ENCODE peak calls at places on chromosomes 2 and 18, in five cellular contexts. H, Z, A, F and G are unnamed samples. For H3K36me3, the result is how much of the 10 kb centered on the place peaks cover.

GRCh38 chr18:3889803-3890202 is 439.8 kb downstream of the TGIF1 start:
- DNase-seq in H (no peak), Z (peak), A (no peak), F (no peak), G (no peak)

GRCh38 chr2:218427741-218428140 is 8.8 kb downstream of the VIL1 start:
- DNase-seq in H (no peak), Z (no peak), A (no peak), F (peak), G (no peak)

GRCh38 chr18:75923169-75923568 is 495.7 kb upstream of the SMIM21 start:
- DNase-seq in H (no peak), Z (no peak), A (no peak), F (no peak), G (no peak)

GRCh38 chr2:38274286-38275276 is 102.5 kb downstream of the ATL2 start:
- DNase-seq in H (peak), Z (peak), A (no peak), F (peak), G (peak)

GRCh38 chr2:157809212-157809611 is 66.9 kb downstream of the ACVR1 start:
- DNase-seq in H (no peak), Z (no peak), A (no peak), F (no peak), G (no peak)

GRCh38 chr2:23449831-23450331 is 64.9 kb downstream of the KLHL29 start:
- DNase-seq in H (no peak), Z (no peak), A (no peak), F (no peak), G (no peak)

GRCh38 chr2:207744451-207744850 is 25.3 kb downstream of the FZD5 start:
- DNase-seq in H (no peak), Z (no peak), A (no peak), F (no peak), G (no peak)

GRCh38 chr2:239807568-239807967 is 217.6 kb downstream of the NDUFA10 start:
- DNase-seq in H (no peak), Z (no peak), A (no peak), F (no peak), G (no peak)

GRCh38 chr18:73947180-73947989 is 200.2 kb downstream of the FBXO15 start:
- DNase-seq in H (no peak), Z (no peak), A (no peak), F (no peak), G (no peak)

GRCh38 chr2:239535413-239535790 is 134.6 kb upstream of the HDAC4 start:
- DNase-seq in H (no peak), Z (no peak), A (no peak), F (no peak), G (no peak)

GRCh38 chr2:81235601-81236000 is 931.0 kb upstream of the LRRTM1 start:
- DNase-seq in H (no peak), Z (no peak), A (no peak), F (no peak), G (no peak)
- TF ChIP-seq CTCF in H (no peak), Z (no peak), A (no peak), F (no peak), G (no peak)

GRCh38 chr2:10423400-10423774 is 24.7 kb downstream of the ODC1 start:
- DNase-seq in H (no peak), Z (no peak), A (no peak), F (no peak), G (no peak)
- H3K36me3 ChIP-seq in H (under half), Z (under half), A (under half), F (under half), G (under half)

GRCh38 chr2:224281374-224281773 is 120.5 kb downstream of the FAM124B start:
- DNase-seq in H (no peak), Z (no peak), A (no peak), F (no peak), G (no peak)

GRCh38 chr2:224287533-224287932 is 114.4 kb downstream of the FAM124B start:
- DNase-seq in H (no peak), Z (no peak), A (no peak), F (no peak), G (no peak)

GRCh38 chr2:224284134-224284946 is 117.6 kb downstream of the FAM124B start:
- DNase-seq in H (peak), Z (peak), A (no peak), F (peak), G (peak)

DNA sequence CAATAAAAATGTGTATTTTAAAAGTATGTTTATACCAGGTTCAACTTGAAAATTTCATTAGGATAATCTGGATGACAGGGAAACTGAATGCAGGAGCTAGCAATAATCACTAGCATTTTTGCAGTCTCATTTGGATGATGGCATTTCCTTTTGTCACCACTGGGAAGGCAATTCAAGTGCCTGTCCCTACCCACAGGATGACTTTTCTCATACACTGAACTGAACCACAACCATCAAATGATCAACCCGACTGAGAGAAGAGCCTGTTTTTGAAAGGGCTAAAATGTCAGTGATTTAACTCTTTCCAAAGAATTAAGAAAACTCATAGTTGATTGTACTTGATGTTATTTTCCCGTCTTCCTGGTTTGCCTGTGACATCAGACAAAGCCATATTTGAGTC is 115.0 kb downstream of the FAM124B start:
- DNase-seq in H (no peak), Z (no peak), A (no peak), F (no peak), G (no peak)
- TF ChIP-seq SIN3A in H (no peak), Z (no peak), A (no peak), F (no peak), G (no peak)

GRCh38 chr18:22813648-22814328 is 119.3 kb upstream of the RBBP8 start:
- DNase-seq in H (peak), Z (peak), A (no peak), F (peak), G (no peak)
- TF ChIP-seq CTCF in H (peak), Z (peak), A (no peak), F (peak), G (peak)

GRCh38 chr2:230767862-230768388 is 55.3 kb downstream of the CAB39 start:
- DNase-seq in H (no peak), Z (no peak), A (no peak), F (no peak), G (no peak)
- H3K36me3 ChIP-seq in H (under half), Z (under half), A (under half), F (half or more), G (under half)

GRCh38 chr18:27713727-27714080 is 463.2 kb downstream of the CDH2 start:
- DNase-seq in H (no peak), Z (no peak), A (no peak), F (no peak), G (no peak)
- TF ChIP-seq SIN3A in H (no peak), Z (no peak), A (no peak), F (no peak), G (no peak)

GRCh38 chr2:232870766-232871371 is 805 bp downstream of the SNORC start:
- DNase-seq in H (no peak), Z (no peak), A (no peak), F (no peak), G (no peak)

GRCh38 chr2:232871418-232871834 is 1.4 kb downstream of the SNORC start:
- DNase-seq in H (peak), Z (no peak), A (no peak), F (no peak), G (no peak)

GRCh38 chr2:232873292-232873908 is 3.3 kb downstream of the SNORC start:
- DNase-seq in H (peak), Z (no peak), A (no peak), F (no peak), G (no peak)

GRCh38 chr2:232872826-232873225 is 2.8 kb downstream of the SNORC start:
- DNase-seq in H (peak), Z (no peak), A (no peak), F (no peak), G (no peak)

GRCh38 chr2:232871835-232872736 is 2.0 kb downstream of the SNORC start:
- DNase-seq in H (peak), Z (peak), A (no peak), F (no peak), G (no peak)
- TF ChIP-seq CTCF in H (no peak), Z (no peak), A (no peak), F (no peak), G (no peak)

DNA sequence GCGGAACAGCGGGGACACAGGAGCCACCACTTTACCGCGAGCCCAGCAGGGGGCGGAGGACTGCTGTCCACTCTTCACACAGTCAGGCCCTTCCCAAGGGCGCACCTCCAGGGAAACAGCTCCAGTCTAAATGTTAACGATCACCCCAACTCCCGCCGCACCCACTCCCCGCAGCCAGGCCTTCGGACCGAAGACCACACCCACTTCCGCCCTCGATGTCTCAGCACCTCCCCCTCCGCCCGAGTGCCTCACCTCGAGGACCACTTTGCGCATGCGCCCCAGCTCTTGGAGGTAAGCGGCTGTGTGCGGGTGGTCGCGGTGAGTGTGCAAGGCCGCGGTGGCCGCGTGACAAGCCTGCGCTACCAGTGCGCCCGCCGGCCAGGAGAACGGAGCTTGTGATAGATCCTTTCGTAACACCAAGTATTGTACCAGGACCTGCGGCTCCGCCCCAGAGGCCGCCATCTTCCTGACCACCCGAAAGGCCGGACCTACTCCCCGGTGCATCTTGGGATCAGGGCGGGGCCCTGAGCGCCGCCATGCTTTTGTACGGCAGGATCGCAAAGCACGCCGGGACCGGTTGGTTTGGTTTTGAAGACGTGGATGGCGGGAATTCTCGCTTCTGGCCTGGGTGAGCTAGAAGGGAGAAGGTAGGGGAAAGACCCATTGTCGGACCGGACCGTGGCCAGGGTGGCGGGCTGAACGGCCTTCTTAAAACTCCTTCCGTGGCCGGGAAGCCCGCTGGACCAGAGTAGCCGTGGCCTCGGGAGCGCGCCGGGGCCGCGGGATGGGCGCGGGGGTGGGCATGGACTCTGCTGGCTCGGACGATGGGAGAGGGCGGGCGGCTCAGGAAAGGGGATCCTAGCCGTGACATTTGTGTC is at the start of the genes CENPO and PTRHD1:
- DNase-seq in H (peak), Z (peak), A (peak), F (peak), G (peak)
- H3K36me3 ChIP-seq in H (under half), Z (under half), A (under half), F (half or more), G (under half)

GRCh38 chr18:79393181-79393598 is 2.5 kb upstream of the NFATC1 start:
- DNase-seq in H (no peak), Z (no peak), A (no peak), F (no peak), G (no peak)
- TF ChIP-seq SIN3A in H (no peak), Z (no peak), A (no peak), F (no peak), G (no peak)

GRCh38 chr2:3179208-3179607 is 198.4 kb downstream of the EIPR1 start:
- DNase-seq in H (peak), Z (no peak), A (no peak), F (no peak), G (no peak)
- TF ChIP-seq CTCF in H (peak), Z (peak), A (no peak), F (peak), G (no peak)